ENCODE peak calls at places on chromosomes 11 and 22, in five cellular contexts. V, I, Z, P and E are unnamed samples.

GRCh38 chr11:16326679-16327297 is 29.6 kb downstream of the SOX6 start:
- DNase-seq in I (no peak), Z (peak), P (no peak), V (no peak), E (no peak)

GRCh38 chr11:125393331-125393730 is 102.7 kb downstream of the FEZ1 start:
- DNase-seq in I (no peak), P (no peak), V (no peak), Z (no peak), E (no peak)

GRCh38 chr11:115198301-115198700 is 305.9 kb downstream of the CADM1 start:
- DNase-seq in I (no peak), V (no peak), Z (no peak), P (no peak), E (no peak)

GRCh38 chr11:74024630-74025029 is 15.7 kb upstream of the UCP3 start:
- DNase-seq in I (no peak), P (peak), V (peak), Z (peak), E (peak)

GRCh38 chr11:2721163-2721935 is 21.6 kb upstream of the KCNQ1OT1 start:
- DNase-seq in P (no peak), I (no peak), Z (no peak), V (no peak), E (no peak)

GRCh38 chr11:72235351-72236057 is 8.5 kb downstream of the PHOX2A start:
- DNase-seq in P (no peak), Z (no peak), I (no peak), V (no peak), E (no peak)

GRCh38 chr22:46538816-46539163 is 1.4 kb upstream of the CELSR1 start:
- DNase-seq in I (no peak), Z (peak), P (peak), V (no peak), E (no peak)

GRCh38 chr22:38973289-38974169 is 8.6 kb upstream of the APOBEC3B start:
- DNase-seq in P (peak), Z (peak), I (peak), V (no peak), E (no peak)

GRCh38 chr11:96964661-96965060 is 574.8 kb downstream of the JRKL start:
- DNase-seq in V (no peak), P (no peak), I (no peak), Z (peak), E (no peak)

GRCh38 chr11:126350811-126351210 is 4.7 kb upstream of the ST3GAL4 start:
- DNase-seq in P (no peak), V (no peak), Z (peak), I (no peak), E (no peak)

GRCh38 chr22:46660604-46661201 is 40.5 kb downstream of the GRAMD4 start:
- DNase-seq in V (no peak), P (no peak), Z (no peak), I (no peak), E (no peak)

GRCh38 chr11:108199446-108200321 is 22.8 kb downstream of the NPAT start:
- DNase-seq in Z (peak), P (peak), I (no peak), V (no peak), E (peak)

GRCh38 chr11:127528297-127528696 is 527.7 kb upstream of the KIRREL3 start:
- DNase-seq in V (no peak), Z (no peak), I (no peak), P (no peak), E (no peak)

GRCh38 chr11:66568124-66568916 is at the start of gene CTSF:
- DNase-seq in I (peak), Z (peak), P (peak), V (peak), E (no peak)

GRCh38 chr22:49306632-49306975 is 521.1 kb downstream of the BRD1 start:
- DNase-seq in I (no peak), V (no peak), P (no peak), Z (no peak), E (no peak)

GRCh38 chr11:30406978-30407762 is 84.3 kb downstream of the ARL14EP start:
- DNase-seq in I (no peak), V (no peak), P (peak), Z (no peak), E (no peak)

GRCh38 chr11:75771646-75772410 is 3.2 kb downstream of the DGAT2 start:
- DNase-seq in V (no peak), I (no peak), Z (peak), P (peak), E (peak)

GRCh38 chr11:17766590-17766989 is 32.0 kb downstream of the KCNC1 start:
- DNase-seq in Z (no peak), I (no peak), P (no peak), V (no peak), E (no peak)

GRCh38 chr11:66464916-66465315 is 1.8 kb upstream of the PELI3 start:
- DNase-seq in I (no peak), P (no peak), Z (no peak), V (no peak), E (no peak)

GRCh38 chr11:72750086-72750485 is 2.1 kb downstream of the ARAP1 start:
- DNase-seq in Z (no peak), I (no peak), V (no peak), P (no peak), E (no peak)

GRCh38 chr11:45407226-45407625 is 121.1 kb upstream of the SYT13 start:
- DNase-seq in V (no peak), Z (no peak), P (no peak), I (no peak), E (no peak)

GRCh38 chr11:116537736-116538135 is 235.1 kb downstream of the BUD13 start:
- DNase-seq in Z (no peak), V (no peak), P (no peak), I (no peak), E (no peak)

GRCh38 chr11:46521947-46522681 is 71.7 kb downstream of the AMBRA1 start:
- DNase-seq in I (no peak), V (no peak), P (peak), Z (peak), E (no peak)

GRCh38 chr11:117417342-117417741 is 89.7 kb downstream of the CEP164 start:
- DNase-seq in P (no peak), Z (no peak), I (no peak), V (no peak), E (no peak)

GRCh38 chr11:47886096-47886495 is 37.9 kb upstream of the NUP160 start:
- DNase-seq in P (no peak), I (no peak), Z (peak), V (no peak), E (no peak)

GRCh38 chr11:3747704-3748103 is 49.6 kb downstream of the NUP98 start:
- DNase-seq in V (no peak), I (peak), P (peak), Z (peak), E (peak)

GRCh38 chr11:61972796-61973602 is 5.6 kb upstream of the FTH1 start:
- DNase-seq in Z (peak), I (no peak), P (peak), V (no peak), E (peak)

GRCh38 chr11:15276616-15277015 is 161.9 kb downstream of the INSC start:
- DNase-seq in P (no peak), Z (peak), I (no peak), V (no peak), E (no peak)

GRCh38 chr22:22210889-22211833 is 33.4 kb upstream of the VPREB1 start:
- DNase-seq in P (no peak), V (no peak), Z (no peak), I (no peak), E (no peak)

GRCh38 chr11:37171451-37171850 is 573.4 kb upstream of the RAG2 start:
- DNase-seq in Z (peak), P (no peak), V (no peak), I (no peak), E (no peak)

GRCh38 chr11:44030276-44030932 is 17.4 kb upstream of the ACCSL start:
- DNase-seq in Z (peak), V (peak), I (no peak), P (no peak), E (peak)

GRCh38 chr11:88292156-88292844 is 45.2 kb downstream of the CTSC start:
- DNase-seq in P (peak), Z (peak), V (no peak), I (no peak), E (no peak)

GRCh38 chr22:19419464-19420178 is 11.9 kb downstream of the HIRA start:
- DNase-seq in I (no peak), P (no peak), V (no peak), Z (peak), E (no peak)

GRCh38 chr11:131064373-131064991 is 148.2 kb upstream of the SNX19 start:
- DNase-seq in I (peak), P (peak), Z (peak), V (peak), E (peak)

GRCh38 chr11:65814960-65815565 is 18.7 kb upstream of the SNX32 start:
- DNase-seq in Z (no peak), P (no peak), V (no peak), I (no peak), E (no peak)

GRCh38 chr22:32310777-32311176 is 46.9 kb upstream of the RFPL3 start:
- DNase-seq in Z (no peak), I (no peak), P (no peak), V (no peak), E (no peak)

GRCh38 chr11:9090488-9091043 is 833 bp downstream of the SCUBE2 start:
- DNase-seq in V (no peak), Z (peak), I (no peak), P (no peak), E (no peak)
- H3K4me3 ChIP-seq in V (peak), Z (peak), I (no peak), P (peak), E (peak)

GRCh38 chr22:44360306-44360685 is 47.5 kb upstream of the SHISAL1 start:
- DNase-seq in V (no peak), P (no peak), Z (no peak), I (no peak), E (no peak)
- H3K4me3 ChIP-seq in V (no peak), P (no peak), Z (no peak), I (no peak), E (no peak)

GRCh38 chr11:59550842-59551650 is 39.7 kb downstream of the OR4D9 start:
- DNase-seq in I (no peak), P (peak), Z (peak), V (peak), E (peak)
- H3K4me3 ChIP-seq in I (peak), P (peak), Z (peak), V (peak), E (peak)

GRCh38 chr11:85854212-85854556 is 999 bp upstream of the CCDC83 start:
- DNase-seq in Z (no peak), P (no peak), I (no peak), V (no peak), E (no peak)
- H3K4me3 ChIP-seq in Z (peak), P (peak), I (peak), V (peak), E (peak)

DNA sequence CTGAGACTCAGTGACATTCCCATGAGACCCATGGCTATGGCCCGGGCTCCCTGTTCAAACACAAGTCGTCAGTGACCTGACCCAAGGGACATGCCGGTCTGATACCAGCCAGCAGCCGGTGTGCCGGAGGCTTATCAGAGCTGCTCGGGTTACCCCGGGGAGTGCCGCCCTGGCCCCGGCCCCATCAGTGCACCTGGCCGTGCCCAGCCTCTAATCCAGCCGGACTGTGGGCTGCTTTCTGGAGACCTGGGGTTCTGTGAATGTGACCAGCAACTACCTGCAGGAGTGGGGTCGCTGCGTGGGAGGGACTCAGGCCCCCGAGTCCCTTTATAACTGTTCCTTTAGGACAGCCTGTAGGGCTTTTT is 52.7 kb downstream of the LINC01488 start:
- DNase-seq in I (no peak), P (no peak), Z (no peak), V (no peak), E (no peak)
- H3K4me3 ChIP-seq in I (no peak), P (no peak), Z (no peak), V (no peak), E (no peak)